ENCODE peak calls at places on chromosome 20, in eight cellular contexts. J, A, G, P, I, O, D and E are unnamed samples.

GRCh38 chr20:23231561-23232218 is 118.9 kb upstream of the NXT1 start:
- DNase-seq in O (peak; percentile 38), I (no peak), D (peak; percentile 52), P (no peak), A (no peak), J (peak; percentile 48), G (peak; percentile 46), E (no peak)

GRCh38 chr20:32982617-32983458 is 21.4 kb downstream of the SUN5 start:
- DNase-seq in I (no peak), P (peak; percentile 50), J (no peak), A (no peak), D (no peak), G (no peak), O (no peak), E (no peak)

GRCh38 chr20:39302312-39302711 is 340.2 kb downstream of the DHX35 start:
- DNase-seq in J (no peak), P (no peak), G (no peak), A (no peak), O (no peak), I (no peak), D (no peak), E (no peak)

GRCh38 chr20:43191946-43192847 is 2.5 kb upstream of the PTPRT start:
- DNase-seq in O (no peak), J (peak; percentile 15), D (peak; percentile 49), G (no peak), I (no peak), P (no peak), A (no peak), E (no peak)

GRCh38 chr20:25281541-25281991 is 33.7 kb downstream of the PYGB start:
- DNase-seq in J (no peak), I (no peak), G (no peak), P (peak; percentile 30), A (no peak), D (no peak), O (no peak), E (no peak)

GRCh38 chr20:8082025-8082424 is 50.0 kb upstream of the PLCB1 start:
- DNase-seq in I (no peak), J (no peak), P (no peak), G (peak; percentile 5), A (no peak), O (no peak), D (peak; percentile 17), E (no peak)

GRCh38 chr20:45463113-45463512 is 6.4 kb upstream of the WFDC2 start:
- DNase-seq in I (no peak), A (no peak), O (no peak), J (no peak), P (no peak), D (no peak), G (no peak), E (no peak)

GRCh38 chr20:52914870-52915269 is 57.3 kb upstream of the TSHZ2 start:
- DNase-seq in I (no peak), D (no peak), A (no peak), P (no peak), O (no peak), J (no peak), G (no peak), E (no peak)

GRCh38 chr20:57053798-57054552 is 212.5 kb downstream of the BMP7 start:
- DNase-seq in P (no peak), D (no peak), G (no peak), O (no peak), A (no peak), J (no peak), I (no peak), E (no peak)

GRCh38 chr20:35286077-35286898 is 1.7 kb upstream of the EIF6 start:
- DNase-seq in O (no peak), I (no peak), J (no peak), P (no peak), D (no peak), A (no peak), G (no peak), E (no peak)

GRCh38 chr20:62147528-62147927 is 4.0 kb downstream of the SS18L1 start:
- DNase-seq in I (no peak), P (no peak), J (no peak), A (no peak), O (no peak), D (no peak), G (no peak), E (no peak)

GRCh38 chr20:14199111-14199510 is 138.3 kb downstream of the FLRT3 start:
- DNase-seq in P (no peak), O (no peak), D (no peak), G (no peak), J (no peak), A (no peak), I (no peak), E (no peak)

GRCh38 chr20:58841539-58842264 is 9.0 kb downstream of the GNAS-AS1 start:
- DNase-seq in P (no peak), I (no peak), G (no peak), A (no peak), J (no peak), D (no peak), O (no peak), E (no peak)

GRCh38 chr20:59831024-59831900 is 102.2 kb downstream of the SYCP2 start:
- DNase-seq in G (no peak), P (peak; percentile 39), D (peak; percentile 4), I (no peak), A (no peak), O (peak; percentile 12), J (no peak), E (no peak)

GRCh38 chr20:20211274-20211987 is 156.5 kb upstream of the INSM1 start:
- DNase-seq in G (peak; percentile 59), I (no peak), D (no peak), P (no peak), A (no peak), O (peak; percentile 62), J (no peak), E (peak; percentile 81)

GRCh38 chr20:20366896-20367680 is 816 bp upstream of the INSM1 start:
- DNase-seq in I (no peak), P (no peak), A (no peak), O (no peak), G (no peak), J (no peak), D (no peak), E (no peak)

GRCh38 chr20:62893700-62894099 is 32.1 kb upstream of the TCFL5 start:
- DNase-seq in D (no peak), I (no peak), J (no peak), G (no peak), A (no peak), O (no peak), P (no peak), E (no peak)

GRCh38 chr20:49888341-49889244 is 26.7 kb downstream of the SPATA2 start:
- DNase-seq in J (peak; percentile 70), G (peak; percentile 18), I (peak; percentile 13), D (peak; percentile 78), P (no peak), O (peak; percentile 25), A (peak; percentile 58), E (no peak)

GRCh38 chr20:25480156-25480555 is 72.7 kb downstream of the GINS1 start:
- DNase-seq in G (no peak), D (no peak), J (no peak), P (no peak), I (no peak), O (no peak), A (no peak), E (no peak)

GRCh38 chr20:37885042-37885441 is 17.9 kb upstream of the VSTM2L start:
- DNase-seq in J (no peak), G (no peak), I (no peak), D (no peak), A (no peak), P (no peak), O (no peak), E (no peak)